ENCODE peak calls at places on chromosomes 5 and 9, in six cellular contexts. H is stimulated activated CD8-positive, alpha-beta memory T cell treated with anti-CD3 and anti-CD28 coated beads, Interleukin-2, amount 100 ng/mL, for 1 hour; G is DMS53; T is stromal cell of bone marrow; J is activated CD4-positive, alpha-beta T cell treated with anti-CD3 and anti-CD28 coated beads for 4 hours; S is NCI-H1092 treated with DMSO at 0.1 percent for 48 hours. N is an unnamed sample.

GRCh38 chr9:98031935-98032334 is 24.6 kb upstream of the NANS start:
- DNase-seq in H (no peak), G (no peak), T (no peak), J (no peak), S (no peak), N (no peak)

GRCh38 chr9:95499847-95500246 is 16.9 kb downstream of the PTCH1 start:
- DNase-seq in H (no peak), G (no peak), T (no peak), J (no peak), S (no peak), N (no peak)

GRCh38 chr9:125759812-125760134 is 12.6 kb downstream of the PBX3 start:
- DNase-seq in H (no peak), G (no peak), T (no peak), J (no peak), S (peak), N (no peak)

GRCh38 chr5:176837707-176838115 is 27.4 kb downstream of the UNC5A start:
- DNase-seq in H (peak), G (peak), T (peak), J (peak), S (no peak), N (peak)

GRCh38 chr5:169546346-169546745 is 37.2 kb upstream of the SPDL1 start:
- DNase-seq in H (no peak), G (no peak), T (no peak), J (no peak), S (no peak), N (no peak)

GRCh38 chr9:111442360-111443027 is 41.7 kb downstream of the ECPAS start:
- DNase-seq in H (no peak), G (no peak), T (no peak), J (no peak), S (no peak), N (no peak)

GRCh38 chr5:37792976-37793328 is 46.9 kb downstream of the GDNF start:
- DNase-seq in H (no peak), G (peak), T (no peak), J (no peak), S (no peak), N (no peak)

GRCh38 chr5:174533771-174534221 is 190.6 kb upstream of the MSX2 start:
- DNase-seq in H (no peak), G (no peak), T (peak), J (no peak), S (no peak), N (no peak)

GRCh38 chr9:96464426-96464825 is 14.5 kb downstream of the HABP4 start:
- DNase-seq in H (no peak), G (no peak), T (no peak), J (no peak), S (no peak), N (no peak)

GRCh38 chr9:27865031-27865438 is 291.8 kb upstream of the C9orf72 start:
- DNase-seq in H (no peak), G (peak), T (peak), J (no peak), S (peak), N (no peak)

GRCh38 chr9:133569891-133570651 is 35.6 kb downstream of the ADAMTSL2 start:
- DNase-seq in H (no peak), G (no peak), T (no peak), J (no peak), S (no peak), N (no peak)

GRCh38 chr5:34657550-34657921 is 1.4 kb downstream of the RAI14 start:
- DNase-seq in H (no peak), G (peak), T (no peak), J (no peak), S (no peak), N (no peak)

GRCh38 chr5:92369587-92369986 is 986.5 kb upstream of the ARRDC3 start:
- DNase-seq in H (no peak), G (no peak), T (no peak), J (no peak), S (no peak), N (no peak)

GRCh38 chr5:100448250-100448649 is 86.9 kb upstream of the FAM174A start:
- DNase-seq in H (no peak), G (no peak), T (no peak), J (no peak), S (no peak), N (no peak)

N was measured in DND-41.